ENCODE peak calls at places on chromosome 12, in five cellular contexts. N is neural progenitor cell, L is IMR-90, V is fibroblast of lung, O is HCT116. H is an unnamed sample.

GRCh38 chr12:49626836-49627235 is 3.5 kb downstream of the PRPF40B start:
- DNase-seq in V (no peak), N (no peak), L (no peak), O (no peak), H (no peak)

GRCh38 chr12:11834104-11834812 is 184.8 kb downstream of the ETV6 start:
- DNase-seq in L (peak; percentile 41), N (no peak), V (no peak), O (no peak), H (no peak)

GRCh38 chr12:52380271-52380694 is 5.2 kb downstream of the KRT84 start:
- DNase-seq in L (no peak), V (peak; percentile 8), O (no peak), N (peak; percentile 59), H (peak; percentile 48)

GRCh38 chr12:57726151-57726883 is 12.2 kb downstream of the AGAP2 start:
- DNase-seq in O (peak; percentile 72), V (peak; percentile 83), L (peak; percentile 76), N (peak; percentile 93), H (peak; percentile 88)

GRCh38 chr12:104276192-104277131 is 27.1 kb upstream of the EID3 start:
- DNase-seq in V (no peak), L (no peak), N (no peak), O (no peak), H (no peak)

GRCh38 chr12:66014818-66015217 is 115.7 kb downstream of the LLPH start:
- DNase-seq in V (peak; percentile 82), N (no peak), L (peak; percentile 71), O (no peak), H (no peak)

GRCh38 chr12:109627633-109628032 is 54.0 kb downstream of the MVK start:
- DNase-seq in O (no peak), N (no peak), V (no peak), L (no peak), H (no peak)

GRCh38 chr12:93434305-93434704 is 7.4 kb downstream of the UBE2N start:
- DNase-seq in V (peak; percentile 39), L (peak; percentile 43), N (no peak), O (no peak), H (no peak)

GRCh38 chr12:9099552-9100190 is 16.0 kb downstream of the A2M start:
- DNase-seq in O (no peak), N (no peak), V (no peak), L (no peak), H (no peak)

GRCh38 chr12:117836476-117836875 is 132.3 kb downstream of the KSR2 start:
- DNase-seq in V (no peak), O (no peak), N (no peak), L (no peak), H (no peak)

GRCh38 chr12:132248439-132249157 is 80.8 kb downstream of the GALNT9 start:
- DNase-seq in L (peak; percentile 36), V (no peak), N (peak; percentile 26), O (no peak), H (no peak)

GRCh38 chr12:117151195-117152031 is 38.9 kb downstream of the FBXO21 start:
- DNase-seq in L (peak; percentile 41), O (peak; percentile 35), V (peak; percentile 59), N (peak; percentile 88), H (peak; percentile 77)

DNA sequence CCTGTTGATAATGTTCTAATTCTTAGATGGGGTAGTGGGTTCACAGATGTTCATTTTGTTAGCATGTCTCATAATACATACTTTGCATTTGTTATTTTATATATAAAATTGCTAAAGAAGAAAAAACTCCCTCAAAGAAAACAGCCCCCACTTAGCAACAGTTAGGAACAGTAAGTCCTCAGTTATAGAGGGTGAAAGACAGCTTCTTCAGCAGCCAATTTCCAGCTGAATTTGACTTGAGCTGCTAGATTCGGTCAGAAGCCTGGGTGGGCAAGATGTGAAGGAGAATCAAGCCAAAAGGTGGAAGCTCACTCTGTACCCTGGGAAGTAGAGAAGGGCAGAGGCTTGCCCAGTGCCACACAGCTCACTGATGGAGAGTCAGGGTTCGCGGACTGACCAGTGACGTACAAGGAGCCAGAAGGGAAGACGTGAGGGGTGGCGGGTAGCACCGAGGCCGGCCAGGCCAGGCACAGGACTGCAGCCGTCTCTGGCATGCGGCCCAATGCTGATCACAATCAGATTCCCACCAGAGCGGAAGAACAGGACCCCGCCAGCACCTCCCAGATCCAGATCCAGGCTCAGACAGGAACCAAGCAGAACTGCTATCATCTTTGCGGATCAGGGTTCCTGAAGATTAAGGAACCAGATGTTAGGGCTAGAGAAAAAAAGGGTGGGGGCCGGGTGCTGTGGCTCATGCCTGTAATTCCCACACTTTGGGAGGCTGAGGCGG is 30.4 kb upstream of the VWF start:
- DNase-seq in N (no peak), V (no peak), L (no peak), O (no peak), H (no peak)
- H2AFZ ChIP-seq in N (peak overlapping the region; percentile 68), V (no peak overlapping the region), L (peak overlapping the region; percentile 63), O (no peak overlapping the region), H (no peak overlapping the region)

GRCh38 chr12:101857043-101857558 is 20.3 kb upstream of the DRAM1 start:
- DNase-seq in V (peak; percentile 25), L (peak; percentile 81), N (no peak), O (no peak), H (peak; percentile 18)
- H3K4me1 ChIP-seq in V (peaks cover 5% of the 10 kb centered on the region), L (peaks cover 20% of the 10 kb centered on the region), N (no peaks in the 10 kb centered on the region), O (peaks cover 5% of the 10 kb centered on the region), H (peaks cover 20% of the 10 kb centered on the region)

DNA sequence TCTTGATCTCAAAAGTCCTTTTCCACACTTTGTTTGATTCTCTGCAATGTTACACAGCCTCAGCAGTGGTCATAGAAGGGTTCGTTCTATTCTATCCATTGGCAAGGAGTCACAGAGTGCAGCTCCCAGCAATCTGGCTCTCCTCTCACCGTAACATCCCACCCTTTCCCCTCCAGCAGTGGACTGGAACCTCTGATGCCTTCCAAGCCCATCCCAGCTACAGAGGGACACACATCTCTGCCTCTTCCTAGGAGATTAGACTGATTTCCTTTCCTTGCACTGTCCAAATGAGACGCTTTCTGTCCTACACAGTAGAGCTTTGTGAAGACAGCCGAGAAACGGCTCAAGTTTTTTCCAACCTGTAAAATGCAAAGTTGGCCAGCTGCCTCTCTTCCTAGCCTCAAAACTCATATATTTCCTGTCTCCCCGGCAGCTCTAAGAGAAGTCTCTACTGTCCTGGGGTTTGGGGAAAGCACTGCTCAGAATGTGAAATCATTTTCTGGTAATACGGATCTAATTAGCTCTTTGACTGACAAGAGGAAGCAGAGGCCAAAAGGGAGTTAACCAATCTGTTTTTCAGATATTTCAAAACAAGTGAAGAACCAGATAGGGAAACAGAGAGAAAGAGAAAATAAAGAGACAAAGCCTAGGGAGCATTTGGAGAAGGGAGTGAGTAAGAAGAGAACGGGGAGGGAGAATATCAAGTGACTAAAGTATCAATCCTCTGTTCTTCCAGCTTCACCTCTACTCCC is 528 bp downstream of the NINJ2 start:
- DNase-seq in N (no peak), L (no peak), O (no peak), V (no peak), H (no peak)
- H2AFZ ChIP-seq in N (peak overlapping the region; percentile 63), L (no peak overlapping the region), O (no peak overlapping the region), V (peak overlapping the region; percentile 14), H (no peak overlapping the region)

DNA sequence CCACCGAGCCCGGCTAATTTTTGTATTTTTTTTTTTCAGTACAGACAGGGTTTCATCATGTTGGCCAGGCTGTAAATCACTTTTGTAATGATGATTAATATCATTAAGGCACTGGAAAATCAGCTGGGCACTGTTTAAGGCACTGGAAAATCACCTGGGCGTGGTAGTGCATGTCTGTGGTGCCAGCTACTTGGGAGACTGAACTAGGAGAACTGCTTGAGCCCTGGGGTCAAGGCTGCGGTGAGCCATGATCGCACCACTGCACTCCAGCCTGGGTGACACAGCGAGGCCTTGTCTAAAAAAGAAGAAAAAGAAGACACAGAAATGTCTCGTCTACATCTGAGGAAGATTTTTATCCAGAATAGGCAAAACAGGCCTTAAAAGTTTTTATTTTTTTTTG is 12.7 kb downstream of the SLC11A2 start:
- DNase-seq in N (no peak), L (no peak), V (no peak), O (no peak), H (no peak)
- H3K4me1 ChIP-seq in N (peaks cover 32% of the 10 kb centered on the region), L (peaks cover 3% of the 10 kb centered on the region), V (no peaks in the 10 kb centered on the region), O (peaks cover 14% of the 10 kb centered on the region), H (peaks cover 12% of the 10 kb centered on the region)

DNA sequence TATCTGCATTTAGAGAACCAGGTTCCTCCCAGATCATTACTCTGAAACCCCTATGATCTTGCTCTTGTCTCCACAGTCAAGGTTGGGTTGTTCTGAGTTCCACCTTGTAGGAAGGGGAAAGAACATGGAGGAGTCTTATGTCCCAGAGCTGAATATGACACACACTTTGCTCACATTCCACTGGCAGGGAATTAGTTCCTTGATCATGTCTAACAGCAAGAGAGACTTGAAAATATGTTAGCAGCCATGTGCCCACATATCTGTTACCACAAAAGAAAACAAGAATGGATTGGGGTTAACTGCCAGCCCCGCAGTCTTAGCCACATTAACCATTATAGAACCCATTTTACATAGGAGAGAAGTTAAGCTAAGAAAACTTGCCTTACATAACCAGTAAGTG is 71.1 kb upstream of the MDM1 start:
- DNase-seq in O (no peak), N (no peak), L (no peak), V (no peak), H (no peak)
- H2AFZ ChIP-seq in O (no peak overlapping the region), N (no peak overlapping the region), L (no peak overlapping the region), V (no peak overlapping the region), H (no peak overlapping the region)

GRCh38 chr12:1912580-1913376 is 5.7 kb downstream of the CACNA2D4 start:
- DNase-seq in L (no peak), N (no peak), V (no peak), O (no peak), H (peak; percentile 8)
- H3K4me1 ChIP-seq in L (no peaks in the 10 kb centered on the region), N (peaks cover 21% of the 10 kb centered on the region), V (no peaks in the 10 kb centered on the region), O (no peaks in the 10 kb centered on the region), H (peaks cover 1% of the 10 kb centered on the region)

DNA sequence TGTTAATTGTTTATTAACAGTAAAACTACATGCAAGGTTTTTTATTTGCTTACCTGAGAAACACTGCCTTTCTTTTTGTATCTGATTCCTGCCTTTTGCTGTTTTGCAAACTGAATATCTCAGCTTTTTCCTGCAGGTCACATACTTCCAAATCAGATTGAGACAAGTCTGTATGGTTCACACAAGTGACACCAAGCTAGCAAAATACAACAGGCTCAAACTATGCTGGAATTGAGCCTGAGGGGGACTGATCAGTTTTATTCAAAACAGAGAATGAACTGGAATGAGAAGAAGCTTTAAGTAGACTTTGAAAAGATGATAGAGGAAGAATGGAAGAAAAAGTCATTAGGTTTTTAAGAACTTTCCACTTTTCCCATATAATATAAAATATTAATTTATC is 12.2 kb upstream of the CDK17 start:
- DNase-seq in V (no peak), L (no peak), N (no peak), O (no peak), H (no peak)
- H2AFZ ChIP-seq in V (no peak overlapping the region), L (no peak overlapping the region), N (no peak overlapping the region), O (no peak overlapping the region), H (no peak overlapping the region)

GRCh38 chr12:122096014-122096413 is 17.5 kb downstream of the MLXIP start:
- DNase-seq in O (no peak), V (no peak), L (no peak), N (no peak), H (no peak)
- H3K4me1 ChIP-seq in O (peaks cover 10% of the 10 kb centered on the region), V (peaks cover 21% of the 10 kb centered on the region), L (peaks cover 47% of the 10 kb centered on the region), N (peaks cover 6% of the 10 kb centered on the region), H (peaks cover 39% of the 10 kb centered on the region)

GRCh38 chr12:120412421-120412820 is 25.5 kb upstream of the COX6A1 start:
- DNase-seq in O (no peak), N (no peak), V (no peak), L (no peak), H (no peak)

GRCh38 chr12:120417917-120418316 is 20.0 kb upstream of the COX6A1 start:
- DNase-seq in O (no peak), N (no peak), L (no peak), V (no peak), H (no peak)

GRCh38 chr12:120416490-120417216 is 21.3 kb upstream of the COX6A1 start:
- DNase-seq in V (no peak), O (no peak), N (no peak), L (no peak), H (no peak)

GRCh38 chr12:120408771-120409170 is 29.1 kb upstream of the COX6A1 start:
- DNase-seq in V (no peak), L (no peak), N (no peak), O (no peak), H (no peak)

GRCh38 chr12:120413901-120414695 is 23.8 kb upstream of the COX6A1 start:
- DNase-seq in L (no peak), V (no peak), N (peak; percentile 96), O (no peak), H (peak; percentile 30)
- H2AFZ ChIP-seq in L (peak overlapping the region; percentile 51), V (no peak overlapping the region), N (no peak overlapping the region), O (no peak overlapping the region), H (peak overlapping the region; percentile 88)